ENCODE peak calls at places on chromosomes 3 and 15, in four cellular contexts. M is neuronal stem cell, S is left ventricle myocardium inferior, O is lower lobe of right lung. R is an unnamed sample.
A peak's percentile ranks its signal among the peaks of the same experiment; 100 is the strongest.

GRCh38 chr3:52086939-52087675 is 30.7 kb upstream of the DUSP7 start:
- DNase-seq in O (peak; percentile 56), M (no peak), S (no peak), R (no peak)

GRCh38 chr3:188900421-188900941 is 271.3 kb upstream of the TPRG1 start:
- DNase-seq in S (no peak), M (no peak), O (no peak), R (no peak)

GRCh38 chr15:70863450-70864218 is 9.7 kb upstream of the LARP6 start:
- DNase-seq in O (no peak), S (no peak), M (no peak), R (peak; percentile 83)

GRCh38 chr15:71043373-71043772 is 71.9 kb upstream of the THSD4 start:
- DNase-seq in M (no peak), S (no peak), O (no peak), R (no peak)

GRCh38 chr3:113409676-113410075 is 31.6 kb downstream of the CFAP44 start:
- DNase-seq in O (no peak), M (no peak), S (no peak), R (no peak)

GRCh38 chr15:38558714-38559059 is 5.9 kb downstream of the RASGRP1 start:
- DNase-seq in M (no peak), O (no peak), S (no peak), R (no peak)

GRCh38 chr15:71596672-71597071 is 213.7 kb upstream of the NR2E3 start:
- DNase-seq in M (no peak), O (peak; percentile 58), S (peak; percentile 55), R (peak; percentile 30)

GRCh38 chr3:186849392-186849975 is 7.0 kb downstream of the ADIPOQ start:
- DNase-seq in O (no peak), M (no peak), S (no peak), R (peak; percentile 8)

GRCh38 chr15:62906627-62907026 is 135.9 kb upstream of the TPM1 start:
- DNase-seq in O (no peak), M (no peak), S (no peak), R (no peak)

GRCh38 chr3:53011324-53011723 is 34.5 kb downstream of the SFMBT1 start:
- DNase-seq in M (no peak), S (no peak), O (no peak), R (no peak)

GRCh38 chr3:143067201-143067600 is 52.4 kb upstream of the CHST2 start:
- DNase-seq in O (no peak), M (no peak), S (no peak), R (no peak)

GRCh38 chr3:52774066-52774713 is 3.2 kb upstream of the ITIH1 start:
- DNase-seq in M (no peak), O (peak; percentile 16), S (no peak), R (no peak)

GRCh38 chr15:66946578-66947164 is 118.7 kb upstream of the SMAD3 start:
- DNase-seq in S (peak; percentile 68), O (peak; percentile 76), M (peak; percentile 76), R (peak; percentile 70)

GRCh38 chr3:120693439-120694172 is 11.6 kb upstream of the HGD start:
- DNase-seq in O (no peak), S (no peak), M (no peak), R (peak; percentile 52)

GRCh38 chr3:196354151-196354550 is 16.0 kb upstream of the TM4SF19 start:
- DNase-seq in M (no peak), S (no peak), O (no peak), R (no peak)

GRCh38 chr15:62795171-62795570 is 247.4 kb upstream of the TPM1 start:
- DNase-seq in O (no peak), S (no peak), M (no peak), R (no peak)

GRCh38 chr3:170467560-170467959 is 48.9 kb downstream of the CLDN11 start:
- DNase-seq in S (no peak), M (no peak), O (no peak), R (no peak)

GRCh38 chr3:487580-487979 is 291.0 kb downstream of the CHL1 start:
- DNase-seq in M (no peak), S (no peak), O (no peak), R (no peak)

GRCh38 chr3:152213086-152213674 is 55.5 kb upstream of the MBNL1 start:
- DNase-seq in O (no peak), S (no peak), M (no peak), R (no peak)

GRCh38 chr3:18751514-18751913 is 326.4 kb upstream of the SATB1 start:
- DNase-seq in O (no peak), M (no peak), S (no peak), R (no peak)

GRCh38 chr3:66592927-66593625 is 92.3 kb upstream of the LRIG1 start:
- DNase-seq in M (peak; percentile 43), O (no peak), S (no peak), R (peak; percentile 67)

GRCh38 chr3:122092460-122093165 is 37.5 kb downstream of the CD86 start:
- DNase-seq in O (peak; percentile 60), M (no peak), S (peak; percentile 16), R (no peak)

GRCh38 chr15:65920121-65920520 is 50.8 kb downstream of the RAB11A start:
- DNase-seq in S (no peak), O (no peak), M (no peak), R (no peak)

GRCh38 chr3:195001961-195002861 is 268.7 kb downstream of the XXYLT1 start:
- DNase-seq in S (peak; percentile 63), M (peak; percentile 18), O (peak; percentile 75), R (peak; percentile 20)

GRCh38 chr15:45855907-45856579 is 221.2 kb downstream of the SQOR start:
- DNase-seq in M (no peak), O (no peak), S (no peak), R (no peak)

GRCh38 chr15:79084308-79084968 is 6.1 kb downstream of the RASGRF1 start:
- DNase-seq in S (no peak), M (no peak), O (no peak), R (peak; percentile 33)

GRCh38 chr3:32614956-32615355 is 44.3 kb upstream of the DYNC1LI1 start:
- DNase-seq in O (no peak), M (no peak), S (no peak), R (no peak)

GRCh38 chr15:60326824-60327654 is 70.7 kb downstream of the ANXA2 start:
- DNase-seq in O (no peak), M (peak; percentile 68), S (no peak), R (no peak)

GRCh38 chr3:184234224-184234623 is 4.8 kb downstream of the VWA5B2 start:
- DNase-seq in M (no peak), O (peak; percentile 71), S (no peak), R (peak; percentile 81)

GRCh38 chr3:146331967-146332366 is 81.1 kb upstream of the PLSCR4 start:
- DNase-seq in S (no peak), M (no peak), O (no peak), R (no peak)

GRCh38 chr3:146325170-146325569 is 74.3 kb upstream of the PLSCR4 start:
- DNase-seq in M (no peak), O (no peak), S (no peak), R (no peak)

GRCh38 chr3:146322216-146322615 is 71.3 kb upstream of the PLSCR4 start:
- DNase-seq in M (no peak), O (no peak), S (no peak), R (no peak)

DNA sequence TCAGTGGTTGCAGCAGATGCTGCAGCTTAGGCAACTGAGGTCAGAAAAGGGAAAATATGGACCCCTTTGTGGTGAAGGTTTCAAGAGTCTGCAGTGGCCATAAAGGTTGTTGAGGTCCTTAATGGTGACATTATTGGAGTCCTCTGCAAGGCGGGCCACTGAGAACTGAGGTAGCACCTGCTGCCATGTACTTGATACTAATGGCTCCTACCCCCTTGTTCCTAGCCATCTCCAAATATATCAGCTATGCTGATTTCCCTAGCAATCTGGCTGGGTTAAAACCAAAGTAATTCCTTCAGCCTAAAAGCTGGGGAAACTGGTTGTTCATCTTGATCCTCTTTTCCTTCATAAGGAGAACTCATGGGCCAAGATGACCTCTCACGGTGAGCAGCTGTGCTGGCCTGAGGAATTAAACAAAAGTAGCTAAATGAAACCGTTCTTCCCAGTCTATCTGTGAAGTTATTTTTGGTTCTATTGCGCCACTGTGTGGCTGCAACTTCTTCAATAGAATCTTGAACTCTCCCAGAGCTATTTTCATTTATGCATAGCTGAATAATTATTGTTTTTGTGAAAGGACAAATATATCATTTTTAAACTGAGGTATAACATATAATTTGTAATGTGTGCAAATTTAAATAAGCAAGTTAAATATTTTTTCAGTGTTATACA is 76.1 kb upstream of the PLSCR4 start:
- DNase-seq in S (no peak), M (peak; percentile 29), O (no peak), R (no peak)
- H3K4me3 ChIP-seq in S (no peak overlapping the region), M (no peak overlapping the region), O (no peak overlapping the region), R (no peak overlapping the region)

GRCh38 chr15:90000175-90000923 is 775 bp upstream of the ZNF710 start:
- DNase-seq in S (no peak), O (peak; percentile 67), M (peak; percentile 41), R (peak; percentile 9)

GRCh38 chr15:89999676-90000174 is 1.4 kb upstream of the ZNF710 start:
- DNase-seq in O (peak; percentile 65), S (no peak), M (peak; percentile 78), R (no peak)

GRCh38 chr15:89997079-89997478 is 4.0 kb upstream of the ZNF710 start:
- DNase-seq in S (no peak), O (no peak), M (no peak), R (no peak)

GRCh38 chr15:89998141-89998661 is 2.9 kb upstream of the ZNF710 start:
- DNase-seq in O (no peak), M (no peak), S (no peak), R (peak; percentile 64)

GRCh38 chr15:89998923-89999675 is 2.0 kb upstream of the ZNF710 start:
- DNase-seq in O (peak; percentile 53), M (no peak), S (no peak), R (no peak)
- H3K27ac ChIP-seq in O (peak overlapping the region; percentile 90), M (peak overlapping the region; percentile 46), S (peak overlapping the region; percentile 84), R (no peak overlapping the region)

GRCh38 chr15:77816983-77817382 is 184.3 kb upstream of the LINGO1 start:
- DNase-seq in M (no peak), O (no peak), S (no peak), R (no peak)
- H3K27me3 ChIP-seq in M (peaks cover 36% of the 10 kb centered on the region), O (peaks cover 72% of the 10 kb centered on the region), S (peaks cover 98% of the 10 kb centered on the region), R (peaks cover 57% of the 10 kb centered on the region)

DNA sequence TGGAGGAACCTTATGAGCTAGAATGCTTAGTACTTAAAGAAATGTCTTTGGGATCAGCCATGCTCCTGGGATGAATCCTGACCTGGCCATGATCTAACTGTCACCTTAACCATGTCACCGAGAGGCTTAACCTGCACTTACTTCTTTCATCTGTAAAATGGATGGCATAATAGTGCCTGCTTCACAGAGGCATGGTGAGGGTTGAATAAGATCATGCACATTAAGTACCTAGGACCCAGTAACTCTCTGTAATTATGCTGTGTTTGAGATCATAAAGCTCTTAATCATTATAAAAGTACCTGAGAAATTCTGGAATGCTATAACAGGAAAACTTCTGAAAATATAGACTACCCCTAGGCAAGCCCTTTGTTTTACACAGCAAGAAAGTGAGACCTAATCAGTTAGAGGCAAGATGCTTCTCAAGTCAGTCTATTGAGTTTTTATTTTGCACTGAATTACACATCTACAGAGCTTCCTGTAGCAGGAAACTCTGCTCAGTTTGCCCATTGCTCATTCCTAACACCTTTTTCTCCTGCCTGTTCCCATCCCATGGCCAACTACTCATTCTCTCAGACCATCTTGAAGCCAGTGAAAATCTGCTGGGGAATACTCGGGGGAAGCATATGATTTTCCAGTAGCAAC is 1015.5 kb upstream of the CFAP20DC start:
- DNase-seq in S (no peak), O (no peak), M (no peak), R (no peak)
- H3K4me3 ChIP-seq in S (no peak overlapping the region), O (no peak overlapping the region), M (no peak overlapping the region), R (no peak overlapping the region)

DNA sequence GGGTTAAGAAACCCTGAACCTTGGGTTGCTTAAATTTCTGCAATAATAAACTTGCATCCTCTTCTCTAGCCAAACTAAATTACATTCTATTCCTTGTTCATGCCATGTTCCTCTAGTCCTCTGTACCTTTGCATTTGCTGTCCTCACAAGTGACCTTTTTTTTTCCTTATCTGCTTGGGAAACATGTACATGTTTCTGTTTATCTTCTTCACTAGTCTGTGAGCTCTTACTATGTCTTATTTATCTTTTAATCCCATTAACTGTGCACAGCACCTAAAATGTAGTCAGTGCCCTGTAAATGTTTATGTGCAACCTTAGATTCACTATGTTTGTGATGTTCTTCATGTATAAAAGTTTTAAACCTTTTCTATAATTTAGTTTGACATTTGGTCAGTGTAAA is 61.9 kb downstream of the REC114 start:
- DNase-seq in O (no peak), M (no peak), S (no peak), R (no peak)
- H3K27ac ChIP-seq in O (no peak overlapping the region), M (no peak overlapping the region), S (no peak overlapping the region), R (no peak overlapping the region)